ENCODE peak calls at places on chromosomes 7 and 10, in seven cellular contexts. I is cardiac muscle cell, M is PC-3, T is epithelial cell of esophagus, H is A549, O is ovary, C is neural progenitor cell. P is an unnamed sample.

GRCh38 chr10:33899578-33900531 is 565.4 kb upstream of the NRP1 start:
- DNase-seq in C (no peak), H (no peak), M (peak; percentile 99), O (no peak), I (no peak), T (peak; percentile 89), P (peak; percentile 78)

GRCh38 chr10:6052247-6053221 is 9.6 kb downstream of the IL2RA start:
- DNase-seq in M (peak; percentile 20), T (peak; percentile 42), O (no peak), H (no peak), C (no peak), I (no peak), P (peak; percentile 41)

GRCh38 chr10:48450811-48451466 is 144.5 kb downstream of the MAPK8 start:
- DNase-seq in T (no peak), I (no peak), M (no peak), O (no peak), H (no peak), C (no peak), P (no peak)

GRCh38 chr10:78696791-78697420 is 371.9 kb upstream of the ZMIZ1 start:
- DNase-seq in M (no peak), O (no peak), T (no peak), C (no peak), I (no peak), H (no peak), P (no peak)

GRCh38 chr7:54839538-54840213 is 80.7 kb upstream of the SEC61G start:
- DNase-seq in I (peak; percentile 29), H (peak; percentile 81), O (peak; percentile 33), M (peak; percentile 78), C (peak; percentile 71), T (peak; percentile 54), P (peak; percentile 81)

GRCh38 chr7:42489299-42489698 is 252.3 kb upstream of the GLI3 start:
- DNase-seq in O (no peak), H (no peak), T (no peak), M (no peak), C (no peak), I (no peak), P (no peak)

GRCh38 chr10:70984986-70985719 is 96.8 kb upstream of the PCBD1 start:
- DNase-seq in M (peak; percentile 67), T (no peak), H (no peak), C (no peak), O (no peak), I (no peak), P (no peak)

GRCh38 chr7:4029941-4030340 is 652.2 kb upstream of the FOXK1 start:
- DNase-seq in I (no peak), M (no peak), C (no peak), T (no peak), O (no peak), H (no peak), P (no peak)

GRCh38 chr7:30722671-30723070 is 29.3 kb upstream of the INMT start:
- DNase-seq in O (no peak), M (no peak), C (no peak), H (no peak), T (no peak), I (no peak), P (no peak)

GRCh38 chr10:29736325-29737208 is 101.8 kb upstream of the SVIL start:
- DNase-seq in I (peak; percentile 84), M (peak; percentile 54), H (peak; percentile 53), C (peak; percentile 84), T (peak; percentile 51), O (peak; percentile 75), P (peak; percentile 47)

GRCh38 chr7:135789956-135790355 is 41.3 kb upstream of the FAM180A start:
- DNase-seq in H (no peak), O (no peak), I (no peak), C (no peak), T (no peak), M (no peak), P (no peak)

GRCh38 chr10:119139464-119140067 is 25.9 kb downstream of the SFXN4 start:
- DNase-seq in C (peak; percentile 53), O (no peak), M (peak; percentile 30), I (no peak), T (peak; percentile 56), H (peak; percentile 59), P (peak; percentile 39)

GRCh38 chr7:111409714-111410422 is 152.4 kb downstream of the IMMP2L start:
- DNase-seq in H (no peak), I (no peak), M (no peak), C (no peak), T (no peak), O (no peak), P (no peak)

GRCh38 chr7:48035301-48035966 is at the start of gene C7orf57:
- DNase-seq in M (peak; percentile 83), C (peak; percentile 95), O (peak; percentile 76), H (peak; percentile 85), I (peak; percentile 94), T (peak; percentile 92), P (peak; percentile 82)

GRCh38 chr7:7617550-7617949 is 23.0 kb upstream of the UMAD1 start:
- DNase-seq in C (no peak), I (no peak), T (no peak), M (no peak), H (no peak), O (no peak), P (no peak)

GRCh38 chr10:34954142-34954541 is 136.0 kb downstream of the CUL2 start:
- DNase-seq in I (no peak), C (no peak), T (peak; percentile 96), H (no peak), O (no peak), M (peak; percentile 100), P (peak; percentile 51)

GRCh38 chr7:128236924-128237586 is 4.0 kb upstream of the LEP start:
- DNase-seq in I (no peak), C (no peak), O (no peak), M (peak; percentile 92), H (peak; percentile 87), T (peak; percentile 98), P (peak; percentile 85)

GRCh38 chr7:74482629-74483401 is 29.1 kb downstream of the GTF2IRD1 start:
- DNase-seq in O (peak; percentile 48), H (peak; percentile 94), I (no peak), T (peak; percentile 84), C (no peak), M (no peak), P (peak; percentile 94)

GRCh38 chr10:30073045-30073766 is 13.8 kb upstream of the JCAD start:
- DNase-seq in I (no peak), C (no peak), M (no peak), T (no peak), O (no peak), H (no peak), P (no peak)

GRCh38 chr10:58322072-58322834 is 12.6 kb upstream of the UBE2D1 start:
- DNase-seq in C (no peak), M (peak; percentile 37), H (peak; percentile 30), I (no peak), O (no peak), T (peak; percentile 15), P (peak; percentile 44)

GRCh38 chr10:133239990-133240389 is 2.3 kb downstream of the VENTX start:
- DNase-seq in T (no peak), O (no peak), H (no peak), M (no peak), C (no peak), I (no peak), P (no peak)

DNA sequence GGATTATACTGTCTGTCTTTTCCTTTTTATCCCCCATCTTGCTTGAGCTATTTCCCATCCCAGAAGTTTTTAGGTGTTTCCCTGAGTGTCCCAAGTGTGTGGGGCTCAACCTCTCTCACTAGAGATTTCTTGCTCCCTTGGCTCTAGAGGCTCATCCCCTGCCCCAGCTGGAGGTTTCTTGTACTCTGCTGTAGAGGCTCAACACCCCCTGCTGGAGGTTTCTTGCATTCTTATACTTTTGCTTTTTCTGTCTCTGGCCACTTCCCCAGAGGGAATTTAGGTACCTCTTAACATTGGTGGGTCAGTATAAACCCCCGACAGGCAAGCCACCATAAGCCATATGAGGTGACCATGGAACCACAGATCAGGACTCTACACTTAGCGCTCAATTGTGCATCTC is 114.2 kb upstream of the FAM3C start:
- DNase-seq in O (no peak), T (no peak), C (peak; percentile 65), M (no peak), I (no peak), H (peak; percentile 6), P (no peak)
- TF ChIP-seq CTCF in O (no peak), T (no peak), C (peak; percentile 57), M (no peak), I (no peak), H (no peak), P (peak; percentile 8)

DNA sequence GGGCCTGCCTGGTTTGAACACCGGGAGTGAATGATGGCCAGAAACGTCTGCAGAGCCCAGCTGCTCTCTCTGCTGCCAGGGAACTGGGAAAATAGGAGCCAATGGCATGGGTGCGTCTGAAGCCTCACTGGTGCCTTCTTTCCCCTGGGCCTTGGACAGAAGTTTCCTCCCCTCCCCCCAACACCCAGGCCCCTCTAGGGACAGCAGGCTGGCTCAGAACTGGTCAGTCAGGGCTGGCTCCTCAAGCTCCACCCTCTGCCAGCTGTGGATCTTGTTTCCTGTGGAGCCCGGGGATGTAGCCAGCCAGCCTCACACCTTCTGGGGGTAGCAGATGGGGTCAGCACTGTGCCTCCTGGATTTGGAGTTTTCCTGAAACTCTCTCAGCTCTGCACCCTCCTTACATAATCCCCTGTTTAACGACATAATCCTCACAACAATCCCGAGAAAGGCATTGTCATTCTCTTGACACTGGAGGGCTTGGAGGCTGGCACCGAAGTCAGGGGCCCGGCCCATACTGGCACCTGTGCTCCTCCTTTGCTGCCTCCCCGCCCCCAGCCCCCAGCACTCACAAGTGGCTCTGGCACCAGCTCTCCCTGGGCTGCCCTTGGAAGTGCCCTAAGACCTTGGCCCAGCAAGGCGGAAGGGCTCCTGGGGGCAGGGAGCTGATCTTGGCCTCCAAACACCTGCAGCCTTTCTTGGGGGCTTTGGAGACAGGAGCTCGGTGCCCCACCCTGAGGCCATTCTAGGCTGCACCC is 5.7 kb downstream of the LDB3 start:
- DNase-seq in H (no peak), T (no peak), C (peak; percentile 58), O (no peak), M (no peak), I (no peak), P (no peak)
- TF ChIP-seq CTCF in H (no peak), T (no peak), C (no peak), O (no peak), M (no peak), I (no peak), P (no peak)

GRCh38 chr7:36312915-36313334 is 76.7 kb upstream of the ANLN start:
- DNase-seq in C (no peak), H (no peak), O (no peak), M (no peak), T (no peak), I (no peak), P (no peak)
- TF ChIP-seq CTCF in C (no peak), H (no peak), O (no peak), M (no peak), T (no peak), I (no peak), P (no peak)

GRCh38 chr10:125159932-125160855 is at the start of gene CTBP2:
- DNase-seq in T (no peak), O (peak; percentile 69), H (peak; percentile 78), M (peak; percentile 42), C (peak; percentile 85), I (peak; percentile 72), P (peak; percentile 69)

GRCh38 chr10:125162181-125162906 is 2.0 kb upstream of the CTBP2 start:
- DNase-seq in I (no peak), T (no peak), O (no peak), M (peak; percentile 33), H (no peak), C (peak; percentile 71), P (no peak)

GRCh38 chr10:125159486-125159931 is 854 bp downstream of the CTBP2 start:
- DNase-seq in H (no peak), M (no peak), C (peak; percentile 71), T (no peak), I (peak; percentile 56), O (no peak), P (no peak)

GRCh38 chr10:125160856-125161569 is 650 bp upstream of the CTBP2 start:
- DNase-seq in I (peak; percentile 95), O (peak; percentile 81), C (peak; percentile 97), T (peak; percentile 78), M (peak; percentile 78), H (peak; percentile 94), P (peak; percentile 89)

GRCh38 chr10:125161570-125162139 is 1.3 kb upstream of the CTBP2 start:
- DNase-seq in C (no peak), H (no peak), M (no peak), I (peak; percentile 55), T (peak; percentile 63), O (no peak), P (no peak)
- TF ChIP-seq CTCF in C (no peak), H (peak; percentile 52), M (peak; percentile 38), I (no peak), T (peak; percentile 31), O (peak; percentile 3), P (peak; percentile 58)